ENCODE peak calls at places on chromosomes 1 and 21, in seven cellular contexts. P is uterus, A is fibroblast of pulmonary artery, U is SK-N-SH, G is bronchial epithelial cell, W is AG04450, Q is heart right ventricle. S is an unnamed sample.

GRCh38 chr1:121595089-121595488 is 410.3 kb downstream of the SRGAP2C start:
- DNase-seq in Q (no peak), P (no peak), A (no peak), G (no peak), W (no peak), U (no peak), S (no peak)

GRCh38 chr1:229156819-229157218 is 114.1 kb upstream of the RAB4A start:
- DNase-seq in Q (no peak), G (no peak), W (no peak), P (no peak), U (peak; percentile 49), A (peak; percentile 43), S (peak; percentile 38)

GRCh38 chr1:17090844-17091243 is 28.4 kb downstream of the PADI2 start:
- DNase-seq in P (no peak), G (no peak), W (no peak), U (no peak), Q (no peak), A (no peak), S (no peak)

GRCh38 chr1:110338200-110339039 is 757 bp upstream of the RBM15 start:
- DNase-seq in U (peak; percentile 93), P (peak; percentile 95), G (no peak), A (no peak), Q (peak; percentile 91), W (no peak), S (peak; percentile 96)

GRCh38 chr1:207058878-207059867 is 6.1 kb downstream of the PFKFB2 start:
- DNase-seq in A (no peak), Q (no peak), P (no peak), W (no peak), U (peak; percentile 8), G (no peak), S (no peak)

GRCh38 chr1:113363935-113364334 is 26.4 kb upstream of the MAGI3 start:
- DNase-seq in G (no peak), A (no peak), U (peak; percentile 46), W (no peak), Q (no peak), P (no peak), S (peak; percentile 13)

GRCh38 chr1:33637846-33638440 is 165.5 kb downstream of the ZSCAN20 start:
- DNase-seq in U (no peak), Q (no peak), G (no peak), W (no peak), A (no peak), P (no peak), S (no peak)

GRCh38 chr1:52237430-52237829 is 95.5 kb downstream of the ZFYVE9 start:
- DNase-seq in G (peak; percentile 80), W (peak; percentile 11), Q (no peak), A (peak; percentile 39), U (no peak), P (no peak), S (no peak)

GRCh38 chr1:246564839-246565750 is 966 bp downstream of the TFB2M start:
- DNase-seq in Q (no peak), U (no peak), P (no peak), G (no peak), A (no peak), W (no peak), S (no peak)

GRCh38 chr1:14525262-14525661 is 73.2 kb upstream of the KAZN start:
- DNase-seq in P (no peak), U (no peak), G (no peak), A (no peak), W (no peak), Q (no peak), S (no peak)

GRCh38 chr1:161985301-161985825 is 38.3 kb downstream of the OLFML2B start:
- DNase-seq in G (no peak), U (no peak), P (no peak), W (no peak), A (no peak), Q (no peak), S (no peak)

GRCh38 chr1:116397728-116398127 is 24.7 kb downstream of the ATP1A1 start:
- DNase-seq in G (no peak), P (no peak), U (no peak), W (no peak), Q (no peak), A (no peak), S (no peak)

DNA sequence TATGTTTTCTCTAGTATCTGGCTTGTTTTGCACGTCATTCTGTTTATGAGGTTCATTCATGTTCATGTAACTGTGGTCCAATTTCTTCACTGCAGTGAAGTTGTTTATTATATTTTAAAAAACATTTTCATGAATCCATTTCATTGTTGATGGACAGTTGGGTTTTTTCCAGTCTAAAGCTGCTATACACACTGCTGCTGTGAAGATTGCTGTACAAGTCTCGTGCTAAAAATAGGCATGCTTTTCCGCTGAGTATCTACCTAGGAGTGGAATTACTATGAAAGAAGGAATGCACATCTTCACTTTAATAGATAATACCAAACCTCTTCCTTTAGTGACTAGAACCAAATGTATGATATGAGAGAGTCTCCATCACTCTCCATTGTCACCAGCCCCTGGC is 49.0 kb upstream of the ETS2 start:
- DNase-seq in Q (no peak), P (no peak), G (no peak), W (peak; percentile 70), U (no peak), A (peak; percentile 58), S (no peak)
- TF ChIP-seq CTCF in Q (no peak), P (no peak), G (no peak), W (no peak), U (no peak), A (no peak), S (no peak)

DNA sequence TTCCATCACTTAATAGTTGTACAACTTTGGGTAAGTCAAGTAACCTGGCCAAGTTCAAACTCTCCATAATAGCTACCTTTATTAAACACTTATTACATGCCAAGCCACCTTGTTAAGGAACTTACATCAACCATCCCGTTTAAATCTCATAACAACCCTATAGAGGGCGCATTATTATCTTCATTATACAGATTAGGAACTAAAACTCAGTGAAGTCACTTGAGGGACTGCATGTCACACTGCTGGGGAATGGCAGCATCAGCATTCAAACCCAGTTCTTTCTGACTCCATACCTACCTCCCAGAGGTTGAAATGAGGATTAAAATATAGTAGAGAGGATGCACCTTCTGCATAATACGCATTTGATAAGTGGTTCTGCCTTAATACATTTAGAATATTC is 47.1 kb upstream of the PLA2G2C start:
- DNase-seq in G (peak; percentile 52), A (peak; percentile 39), P (no peak), U (peak; percentile 55), Q (no peak), W (no peak), S (no peak)
- TF ChIP-seq CTCF in G (peak; percentile 17), A (peak; percentile 49), P (no peak), U (peak; percentile 52), Q (peak; percentile 32), W (peak; percentile 55), S (peak; percentile 45)

DNA sequence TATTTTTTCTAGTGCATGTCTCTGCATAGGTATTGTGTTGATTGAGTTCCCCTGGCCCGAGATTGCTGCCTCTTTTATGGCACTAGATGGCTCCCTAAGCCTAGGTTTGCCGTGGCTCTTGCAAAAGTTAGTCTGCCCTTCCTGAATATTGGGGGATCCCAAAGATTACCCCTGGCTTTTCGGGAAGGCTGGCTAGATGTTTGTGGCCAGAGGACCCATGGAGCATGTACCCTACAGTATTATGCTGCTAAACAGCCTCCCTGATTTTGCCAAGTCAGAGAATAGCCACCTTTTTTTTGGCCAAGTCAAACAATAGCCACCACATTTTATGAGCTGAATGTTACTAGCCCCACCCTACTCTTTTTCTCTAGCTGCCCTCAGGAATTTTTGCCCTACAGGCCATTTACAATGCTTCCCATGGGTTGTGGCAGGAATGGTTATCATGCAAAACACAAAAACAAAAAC is 343.2 kb downstream of the OLFM3 start:
- DNase-seq in Q (no peak), W (no peak), U (no peak), P (no peak), A (peak; percentile 47), G (peak; percentile 12), S (peak; percentile 65)
- TF ChIP-seq CTCF in Q (peak; percentile 25), W (peak; percentile 42), U (peak; percentile 58), P (no peak), A (peak; percentile 60), G (peak; percentile 45), S (peak; percentile 97)

GRCh38 chr1:171140466-171140865 is 44.6 kb upstream of the FMO2 start:
- DNase-seq in Q (peak; percentile 12), A (no peak), P (peak; percentile 54), U (no peak), G (no peak), W (no peak), S (no peak)

GRCh38 chr1:171141336-171142051 is 43.6 kb upstream of the FMO2 start:
- DNase-seq in W (peak; percentile 96), A (peak; percentile 99), U (no peak), P (peak; percentile 57), G (no peak), Q (peak; percentile 21), S (no peak)

GRCh38 chr1:171139890-171140289 is 45.2 kb upstream of the FMO2 start:
- DNase-seq in G (no peak), U (no peak), P (no peak), Q (no peak), W (no peak), A (no peak), S (no peak)

GRCh38 chr1:171142081-171142450 is 43.0 kb upstream of the FMO2 start:
- DNase-seq in P (peak; percentile 71), U (no peak), W (peak; percentile 36), A (peak; percentile 93), Q (peak; percentile 29), G (no peak), S (no peak)

GRCh38 chr1:171142451-171143121 is 42.5 kb upstream of the FMO2 start:
- DNase-seq in A (peak; percentile 96), W (peak; percentile 37), P (peak; percentile 36), Q (no peak), G (no peak), U (no peak), S (no peak)
- TF ChIP-seq CTCF in A (no peak), W (no peak), P (no peak), Q (no peak), G (no peak), U (no peak), S (no peak)

GRCh38 chr1:70487910-70488665 is 77.0 kb downstream of the CTH start:
- DNase-seq in Q (no peak), A (peak; percentile 55), W (no peak), G (peak; percentile 49), U (peak; percentile 45), P (no peak), S (peak; percentile 28)
- TF ChIP-seq CTCF in Q (peak; percentile 56), A (peak; percentile 69), W (peak; percentile 57), G (peak; percentile 86), U (peak; percentile 62), P (no peak), S (peak; percentile 78)

GRCh38 chr1:62926681-62927252 is 142.8 kb downstream of the ATG4C start:
- DNase-seq in P (no peak), Q (no peak), A (no peak), W (no peak), U (no peak), G (peak; percentile 2), S (no peak)
- TF ChIP-seq CTCF in P (no peak), Q (no peak), A (no peak), W (no peak), U (peak; percentile 25), G (no peak), S (no peak)